ENCODE peak calls at places on chromosomes 7 and 10, in four cellular contexts. E is ureter, P is SW 1271, F is T-helper 2 cell. Y is an unnamed sample.

GRCh38 chr7:101595246-101595645 is 33.9 kb downstream of the MYL10 start:
- DNase-seq in P (no peak), F (no peak), E (peak; percentile 3), Y (peak; percentile 1)

GRCh38 chr10:112985701-112986510 is 35.9 kb downstream of the TCF7L2 start:
- DNase-seq in F (no peak), E (no peak), P (no peak), Y (no peak)

GRCh38 chr7:114209968-114210367 is 204.6 kb upstream of the FOXP2 start:
- DNase-seq in F (no peak), P (no peak), E (no peak), Y (no peak)

GRCh38 chr7:155002411-155003214 is at the start of gene PAXIP1:
- DNase-seq in P (no peak), E (no peak), F (peak; percentile 72), Y (peak; percentile 72)

GRCh38 chr7:70426249-70426880 is 705.6 kb upstream of the GALNT17 start:
- DNase-seq in E (no peak), F (no peak), P (no peak), Y (no peak)

GRCh38 chr10:3126741-3127342 is 45.7 kb downstream of the PITRM1 start:
- DNase-seq in P (no peak), F (no peak), E (peak; percentile 67), Y (no peak)

GRCh38 chr7:22934023-22934422 is 79.9 kb downstream of the HYCC1 start:
- DNase-seq in F (no peak), E (no peak), P (no peak), Y (no peak)

GRCh38 chr7:111711426-111712065 is 149.3 kb upstream of the IMMP2L start:
- DNase-seq in P (no peak), F (no peak), E (no peak), Y (no peak)

GRCh38 chr10:43282881-43283280 is 16.0 kb upstream of the RASGEF1A start:
- DNase-seq in F (no peak), P (no peak), E (no peak), Y (peak; percentile 88)

GRCh38 chr10:132520147-132520811 is 17.3 kb upstream of the INPP5A start:
- DNase-seq in P (no peak), E (peak; percentile 69), F (no peak), Y (peak; percentile 38)

GRCh38 chr7:135798104-135798503 is 49.5 kb upstream of the FAM180A start:
- DNase-seq in P (no peak), E (no peak), F (no peak), Y (no peak)

GRCh38 chr10:75334720-75335119 is 66.8 kb downstream of the ZNF503 start:
- DNase-seq in F (no peak), P (no peak), E (no peak), Y (no peak)

GRCh38 chr7:107592361-107593024 is 12.4 kb downstream of the BCAP29 start:
- DNase-seq in F (no peak), E (no peak), P (no peak), Y (no peak)

GRCh38 chr7:156790264-156790663 is 102.7 kb downstream of the LMBR1 start:
- DNase-seq in P (no peak), F (no peak), E (no peak), Y (no peak)

GRCh38 chr7:82723411-82723810 is 279.8 kb upstream of the CACNA2D1 start:
- DNase-seq in F (no peak), E (no peak), P (no peak), Y (no peak)

GRCh38 chr7:128902761-128903585 is 7.5 kb downstream of the KCP start:
- DNase-seq in E (no peak), F (no peak), P (no peak), Y (peak; percentile 42)

GRCh38 chr7:117381357-117381756 is 45.9 kb downstream of the ASZ1 start:
- DNase-seq in E (no peak), F (no peak), P (no peak), Y (no peak)

GRCh38 chr10:119658274-119658673 is 7.1 kb downstream of the BAG3 start:
- DNase-seq in E (peak; percentile 87), P (peak; percentile 42), F (no peak), Y (peak; percentile 95)

GRCh38 chr10:91879514-91880170 is 29.6 kb downstream of the FGFBP3 start:
- DNase-seq in P (no peak), E (no peak), F (no peak), Y (no peak)

GRCh38 chr7:51315393-51316261 is 982 bp downstream of the COBL start:
- DNase-seq in E (no peak), F (no peak), P (no peak), Y (peak; percentile 86)

GRCh38 chr10:48609899-48610584 is 5.2 kb upstream of the ARHGAP22 start:
- DNase-seq in E (no peak), P (no peak), F (no peak), Y (peak; percentile 28)

GRCh38 chr7:110413038-110413437 is 677.9 kb upstream of the LRRN3 start:
- DNase-seq in F (no peak), P (no peak), E (no peak), Y (no peak)

GRCh38 chr7:2520808-2521146 is 1.2 kb downstream of the LFNG start:
- DNase-seq in P (no peak), F (no peak), E (no peak), Y (no peak)

Y was measured in islet precursor cell.